ENCODE peak calls at places on chromosome 9, in four cellular contexts. One of them, this sample, is unnamed.

GRCh38 chr9:95360866-95361265 is 43.4 kb upstream of the FANCC start:
- DNase-seq in K562: no peak
- DNase-seq in HepG2: no peak
- DNase-seq in GM12878: no peak
- DNase-seq in this sample: no peak

GRCh38 chr9:71490810-71491209 is 277.5 kb downstream of the CEMIP2 start:
- DNase-seq in GM12878: no peak
- DNase-seq in K562: peak; percentile 7
- DNase-seq in HepG2: peak; percentile 4
- DNase-seq in this sample: no peak

GRCh38 chr9:134734270-134734669 is 92.7 kb downstream of the COL5A1 start:
- DNase-seq in K562: no peak
- DNase-seq in HepG2: peak; percentile 27
- DNase-seq in GM12878: no peak
- DNase-seq in this sample: no peak

GRCh38 chr9:25261445-25261844 is 416.8 kb downstream of the TUSC1 start:
- DNase-seq in K562: no peak
- DNase-seq in HepG2: no peak
- DNase-seq in GM12878: no peak
- DNase-seq in this sample: no peak

GRCh38 chr9:85186218-85186585 is 516.7 kb downstream of the NTRK2 start:
- DNase-seq in GM12878: no peak
- DNase-seq in K562: no peak
- DNase-seq in HepG2: no peak
- DNase-seq in this sample: no peak

GRCh38 chr9:114275246-114275994 is 47.5 kb upstream of the ORM1 start:
- DNase-seq in HepG2: no peak
- DNase-seq in GM12878: no peak
- DNase-seq in K562: no peak
- DNase-seq in this sample: peak; percentile 4

GRCh38 chr9:110288503-110288902 is 32.2 kb upstream of the TXN start:
- DNase-seq in K562: no peak
- DNase-seq in GM12878: no peak
- DNase-seq in HepG2: no peak
- DNase-seq in this sample: no peak

GRCh38 chr9:114190563-114190905 is 35.2 kb downstream of the COL27A1 start:
- DNase-seq in K562: no peak
- DNase-seq in GM12878: no peak
- DNase-seq in HepG2: no peak
- DNase-seq in this sample: no peak

GRCh38 chr9:83062011-83062652 is 810 bp downstream of the RASEF start:
- DNase-seq in GM12878: no peak
- DNase-seq in HepG2: no peak
- DNase-seq in K562: no peak
- DNase-seq in this sample: peak; percentile 56

GRCh38 chr9:83027153-83027867 is 35.6 kb downstream of the RASEF start:
- DNase-seq in K562: no peak
- DNase-seq in HepG2: peak; percentile 7
- DNase-seq in GM12878: no peak
- DNase-seq in this sample: no peak

GRCh38 chr9:22084336-22085035 is 75.4 kb upstream of the CDKN2B start:
- DNase-seq in GM12878: no peak
- DNase-seq in HepG2: peak; percentile 7
- DNase-seq in K562: no peak
- DNase-seq in this sample: no peak

GRCh38 chr9:98037362-98037761 is 19.2 kb upstream of the NANS start:
- DNase-seq in GM12878: no peak
- DNase-seq in K562: no peak
- DNase-seq in HepG2: no peak
- DNase-seq in this sample: no peak

GRCh38 chr9:37909326-37909725 is 5.4 kb upstream of the SLC25A51 start:
- DNase-seq in HepG2: no peak
- DNase-seq in GM12878: no peak
- DNase-seq in K562: no peak
- DNase-seq in this sample: no peak

GRCh38 chr9:80500300-80500699 is 928.5 kb downstream of the TLE4 start:
- DNase-seq in GM12878: no peak
- DNase-seq in HepG2: no peak
- DNase-seq in K562: no peak
- DNase-seq in this sample: no peak

GRCh38 chr9:137140151-137141012 is 1.4 kb downstream of the GRIN1 start:
- DNase-seq in HepG2: no peak
- DNase-seq in K562: no peak
- DNase-seq in GM12878: no peak
- DNase-seq in this sample: no peak

GRCh38 chr9:137049544-137050449 is 3.8 kb upstream of the NPDC1 start:
- DNase-seq in GM12878: no peak
- DNase-seq in K562: peak; percentile 85
- DNase-seq in HepG2: no peak
- DNase-seq in this sample: peak; percentile 84

GRCh38 chr9:120680161-120680560 is 34.1 kb downstream of the MEGF9 start:
- DNase-seq in K562: no peak
- DNase-seq in HepG2: no peak
- DNase-seq in GM12878: no peak
- DNase-seq in this sample: no peak

GRCh38 chr9:34651286-34651685 is 699 bp upstream of the IL11RA start:
- DNase-seq in GM12878: no peak
- DNase-seq in K562: no peak
- DNase-seq in HepG2: no peak
- DNase-seq in this sample: no peak

GRCh38 chr9:134198771-134199170 is 34.4 kb upstream of the RNU6ATAC start:
- DNase-seq in K562: no peak
- DNase-seq in HepG2: no peak
- DNase-seq in GM12878: no peak
- DNase-seq in this sample: no peak

GRCh38 chr9:114238919-114239879 is 83.7 kb upstream of the ORM1 start:
- DNase-seq in K562: peak; percentile 80
- DNase-seq in GM12878: no peak
- DNase-seq in HepG2: peak; percentile 20
- DNase-seq in this sample: peak; percentile 24

GRCh38 chr9:136725612-136726011 is 13.2 kb downstream of the DIPK1B start:
- DNase-seq in K562: no peak
- DNase-seq in GM12878: no peak
- DNase-seq in HepG2: no peak
- DNase-seq in this sample: no peak

GRCh38 chr9:89604463-89605180 is at the start of gene GADD45G:
- DNase-seq in K562: peak; percentile 70
- DNase-seq in GM12878: no peak
- DNase-seq in HepG2: no peak
- DNase-seq in this sample: peak; percentile 94

GRCh38 chr9:86690034-86690433 is 257.3 kb downstream of the GAS1 start:
- DNase-seq in HepG2: no peak
- DNase-seq in GM12878: no peak
- DNase-seq in K562: no peak
- DNase-seq in this sample: no peak

GRCh38 chr9:107547772-107548297 is 58.3 kb upstream of the KLF4 start:
- DNase-seq in HepG2: no peak
- DNase-seq in K562: no peak
- DNase-seq in GM12878: no peak
- DNase-seq in this sample: no peak

GRCh38 chr9:85741112-85741874 is 461 bp downstream of the AGTPBP1 start:
- DNase-seq in GM12878: no peak
- DNase-seq in HepG2: peak; percentile 67
- DNase-seq in K562: peak; percentile 68
- DNase-seq in this sample: peak; percentile 61

GRCh38 chr9:33750307-33750838 is 45.0 kb upstream of the PRSS3 start:
- DNase-seq in K562: no peak
- DNase-seq in HepG2: no peak
- DNase-seq in GM12878: no peak
- DNase-seq in this sample: peak; percentile 23

GRCh38 chr9:83418283-83418682 is 119.9 kb downstream of the FRMD3 start:
- DNase-seq in K562: no peak
- DNase-seq in GM12878: no peak
- DNase-seq in HepG2: no peak
- DNase-seq in this sample: no peak

GRCh38 chr9:26812217-26812616 is 80.4 kb downstream of the CAAP1 start:
- DNase-seq in HepG2: no peak
- DNase-seq in GM12878: peak; percentile 35
- DNase-seq in K562: no peak
- DNase-seq in this sample: no peak

GRCh38 chr9:137455361-137455991 is 3.7 kb downstream of the NSMF start:
- DNase-seq in GM12878: no peak
- DNase-seq in K562: no peak
- DNase-seq in HepG2: no peak
- DNase-seq in this sample: no peak

GRCh38 chr9:9352877-9353481 is 1259.8 kb downstream of the PTPRD start:
- DNase-seq in GM12878: no peak
- DNase-seq in K562: peak; percentile 1
- DNase-seq in HepG2: no peak
- DNase-seq in this sample: no peak

GRCh38 chr9:137423810-137424291 is 658 bp downstream of the NOXA1 start:
- DNase-seq in K562: peak; percentile 53
- DNase-seq in GM12878: no peak
- DNase-seq in HepG2: no peak
- DNase-seq in this sample: peak; percentile 27

GRCh38 chr9:105473221-105473620 is 25.4 kb downstream of the FSD1L start:
- DNase-seq in K562: no peak
- DNase-seq in GM12878: no peak
- DNase-seq in HepG2: no peak
- DNase-seq in this sample: no peak
- TF ChIP-seq NR2C2 in K562: no peak
- TF ChIP-seq NR2C2 in GM12878: no peak
- TF ChIP-seq NR2C2 in HepG2: no peak
- TF ChIP-seq NR2C2 in this sample: no peak

DNA sequence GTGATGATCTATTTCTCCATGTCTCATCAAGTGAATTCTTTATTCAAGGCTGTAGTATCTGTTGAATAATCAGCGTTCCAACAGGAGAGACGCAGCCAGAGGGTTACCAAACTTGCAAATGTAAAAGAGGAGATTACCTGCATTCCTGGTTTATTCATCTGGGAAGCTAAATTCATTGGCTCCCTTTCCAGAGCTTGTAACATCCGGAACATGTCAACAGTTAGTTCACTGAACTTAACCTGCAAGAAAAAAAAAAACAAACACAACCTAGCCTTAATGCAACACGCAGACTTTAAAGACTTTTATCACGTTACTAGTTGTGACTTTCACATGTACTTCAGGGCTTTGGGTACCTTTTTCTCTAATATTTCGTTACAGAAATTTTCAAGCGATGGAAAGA is 62.4 kb upstream of the GOLGA1 start:
- DNase-seq in GM12878: no peak
- DNase-seq in K562: no peak
- DNase-seq in HepG2: no peak
- DNase-seq in this sample: no peak
- TF ChIP-seq NR2C2 in GM12878: no peak
- TF ChIP-seq NR2C2 in K562: no peak
- TF ChIP-seq NR2C2 in HepG2: no peak
- TF ChIP-seq NR2C2 in this sample: no peak

GRCh38 chr9:129145841-129146292 is 32.2 kb downstream of the IER5L start:
- DNase-seq in HepG2: peak; percentile 21
- DNase-seq in GM12878: no peak
- DNase-seq in K562: no peak
- DNase-seq in this sample: peak; percentile 60
- TF ChIP-seq NR2C2 in HepG2: peak; percentile 53
- TF ChIP-seq NR2C2 in GM12878: no peak
- TF ChIP-seq NR2C2 in K562: no peak
- TF ChIP-seq NR2C2 in this sample: no peak

GRCh38 chr9:105065119-105066088 is 137.4 kb upstream of the ABCA1 start:
- DNase-seq in K562: no peak
- DNase-seq in GM12878: no peak
- DNase-seq in HepG2: peak; percentile 91
- DNase-seq in this sample: no peak
- TF ChIP-seq NR2C2 in K562: no peak
- TF ChIP-seq NR2C2 in GM12878: no peak
- TF ChIP-seq NR2C2 in HepG2: no peak
- TF ChIP-seq NR2C2 in this sample: no peak

GRCh38 chr9:127450831-127451680 is at the start of the genes LRSAM1 and RPL12:
- DNase-seq in GM12878: peak; percentile 79
- DNase-seq in K562: peak; percentile 96
- DNase-seq in HepG2: peak; percentile 86
- DNase-seq in this sample: peak; percentile 98

GRCh38 chr9:127455299-127455992 is 4.1 kb downstream of the LRSAM1 start:
- DNase-seq in GM12878: no peak
- DNase-seq in HepG2: no peak
- DNase-seq in K562: peak; percentile 53
- DNase-seq in this sample: no peak

GRCh38 chr9:127450170-127450830 is 906 bp downstream of the RPL12 start:
- DNase-seq in GM12878: no peak
- DNase-seq in HepG2: no peak
- DNase-seq in K562: peak; percentile 17
- DNase-seq in this sample: no peak

GRCh38 chr9:127451681-127452480 is 571 bp downstream of the LRSAM1 start:
- DNase-seq in GM12878: peak; percentile 47
- DNase-seq in K562: peak; percentile 79
- DNase-seq in HepG2: no peak
- DNase-seq in this sample: peak; percentile 41

DNA sequence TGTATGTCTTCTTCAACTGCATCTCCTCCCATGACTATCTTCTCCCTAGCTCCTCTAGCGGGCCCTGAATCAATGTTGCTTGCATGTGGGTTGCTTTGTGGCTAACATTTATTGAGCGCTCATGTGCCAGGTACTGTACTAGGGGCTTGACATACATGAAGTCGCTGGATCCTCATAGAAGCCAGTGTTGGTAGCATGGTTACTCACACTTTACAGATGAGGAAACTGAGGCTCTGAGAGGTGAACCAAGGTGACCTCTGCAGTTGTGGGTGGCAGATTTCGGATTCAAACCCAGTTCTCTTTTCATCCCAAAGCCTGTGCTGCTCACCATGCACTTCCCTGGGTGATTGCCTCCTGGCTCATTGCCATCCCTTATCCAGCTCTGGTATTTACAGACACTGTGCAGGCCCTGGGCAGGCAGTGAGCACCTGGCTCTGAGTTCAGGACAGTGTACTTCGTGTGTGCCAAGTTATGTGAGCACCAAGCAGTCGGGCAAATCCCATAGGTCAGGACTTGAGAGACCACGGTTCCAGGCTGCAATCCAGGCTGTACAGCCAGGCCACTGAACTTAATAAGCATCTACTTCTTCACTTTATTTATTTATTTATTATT is 1.3 kb downstream of the LRSAM1 start:
- DNase-seq in GM12878: no peak
- DNase-seq in K562: no peak
- DNase-seq in HepG2: peak; percentile 49
- DNase-seq in this sample: no peak
- TF ChIP-seq NR2C2 in GM12878: no peak
- TF ChIP-seq NR2C2 in K562: no peak
- TF ChIP-seq NR2C2 in HepG2: no peak
- TF ChIP-seq NR2C2 in this sample: no peak

GRCh38 chr9:133117271-133118178 is 3.5 kb downstream of the RALGDS start:
- DNase-seq in HepG2: no peak
- DNase-seq in GM12878: no peak
- DNase-seq in K562: no peak
- DNase-seq in this sample: no peak

GRCh38 chr9:133118179-133118520 is 2.9 kb downstream of the RALGDS start:
- DNase-seq in HepG2: no peak
- DNase-seq in GM12878: no peak
- DNase-seq in K562: no peak
- DNase-seq in this sample: no peak

GRCh38 chr9:133118568-133118967 is 2.5 kb downstream of the RALGDS start:
- DNase-seq in K562: no peak
- DNase-seq in GM12878: no peak
- DNase-seq in HepG2: no peak
- DNase-seq in this sample: no peak

GRCh38 chr9:133119461-133120342 is 1.3 kb downstream of the RALGDS start:
- DNase-seq in GM12878: no peak
- DNase-seq in K562: no peak
- DNase-seq in HepG2: no peak
- DNase-seq in this sample: no peak

GRCh38 chr9:133119039-133119438 is 2.0 kb downstream of the RALGDS start:
- DNase-seq in HepG2: no peak
- DNase-seq in GM12878: no peak
- DNase-seq in K562: no peak
- DNase-seq in this sample: no peak
- TF ChIP-seq NR2C2 in HepG2: no peak
- TF ChIP-seq NR2C2 in GM12878: no peak
- TF ChIP-seq NR2C2 in K562: no peak
- TF ChIP-seq NR2C2 in this sample: no peak